ENCODE peak calls at places on chromosomes 12 and 14, in four cellular contexts. One of them, this sample, is unnamed.

GRCh38 chr14:103679351-103679750 is 35.9 kb downstream of the XRCC3 start:
- DNase-seq in GM13976: peak
- DNase-seq in nephron progenitor cell: no peak
- DNase-seq in psoas muscle: peak
- DNase-seq in this sample: peak

GRCh38 chr14:61140271-61140670 is 140.9 kb downstream of the TMEM30B start:
- DNase-seq in psoas muscle: no peak
- DNase-seq in nephron progenitor cell: no peak
- DNase-seq in GM13976: no peak
- DNase-seq in this sample: no peak

GRCh38 chr14:59511916-59512530 is 27.7 kb downstream of the JKAMP start:
- DNase-seq in GM13976: peak
- DNase-seq in psoas muscle: no peak
- DNase-seq in nephron progenitor cell: peak
- DNase-seq in this sample: peak

GRCh38 chr14:56810850-56811595 is 744 bp upstream of the OTX2 start:
- DNase-seq in psoas muscle: no peak
- DNase-seq in nephron progenitor cell: peak
- DNase-seq in GM13976: no peak
- DNase-seq in this sample: no peak

GRCh38 chr14:59698793-59699192 is 122.2 kb upstream of the CCDC175 start:
- DNase-seq in nephron progenitor cell: no peak
- DNase-seq in GM13976: no peak
- DNase-seq in psoas muscle: no peak
- DNase-seq in this sample: no peak

GRCh38 chr12:79300199-79300568 is 390.6 kb downstream of the PAWR start:
- DNase-seq in GM13976: no peak
- DNase-seq in nephron progenitor cell: no peak
- DNase-seq in psoas muscle: no peak
- DNase-seq in this sample: no peak

GRCh38 chr14:67221248-67221981 is 19.8 kb upstream of the PALS1 start:
- DNase-seq in nephron progenitor cell: no peak
- DNase-seq in GM13976: no peak
- DNase-seq in psoas muscle: no peak
- DNase-seq in this sample: no peak

GRCh38 chr14:21860172-21860571 is 186.6 kb upstream of the OR4E1 start:
- DNase-seq in nephron progenitor cell: peak
- DNase-seq in GM13976: peak
- DNase-seq in psoas muscle: no peak
- DNase-seq in this sample: peak

GRCh38 chr14:69154779-69155178 is 1.9 kb upstream of the DCAF5 start:
- DNase-seq in nephron progenitor cell: no peak
- DNase-seq in psoas muscle: no peak
- DNase-seq in GM13976: no peak
- DNase-seq in this sample: no peak

GRCh38 chr12:40063424-40063823 is 42.5 kb downstream of the SLC2A13 start:
- DNase-seq in GM13976: no peak
- DNase-seq in nephron progenitor cell: no peak
- DNase-seq in psoas muscle: no peak
- DNase-seq in this sample: no peak

GRCh38 chr14:21093769-21094681 is 4.4 kb downstream of the ZNF219 start:
- DNase-seq in psoas muscle: no peak
- DNase-seq in nephron progenitor cell: peak
- DNase-seq in GM13976: no peak
- DNase-seq in this sample: no peak

GRCh38 chr12:118120579-118121363 is 15.2 kb upstream of the PEBP1 start:
- DNase-seq in psoas muscle: peak
- DNase-seq in GM13976: peak
- DNase-seq in nephron progenitor cell: peak
- DNase-seq in this sample: peak

GRCh38 chr14:51564986-51565604 is 86.6 kb upstream of the FRMD6 start:
- DNase-seq in psoas muscle: no peak
- DNase-seq in nephron progenitor cell: no peak
- DNase-seq in GM13976: no peak
- DNase-seq in this sample: no peak

GRCh38 chr14:75522224-75522764 is at the start of gene BATF:
- DNase-seq in psoas muscle: no peak
- DNase-seq in GM13976: peak
- DNase-seq in nephron progenitor cell: no peak
- DNase-seq in this sample: peak

GRCh38 chr14:100842799-100843198 is 16.9 kb downstream of the MEG3 start:
- DNase-seq in GM13976: no peak
- DNase-seq in psoas muscle: no peak
- DNase-seq in nephron progenitor cell: no peak
- DNase-seq in this sample: no peak

GRCh38 chr14:100840286-100840685 is 14.4 kb downstream of the MEG3 start:
- DNase-seq in nephron progenitor cell: no peak
- DNase-seq in psoas muscle: no peak
- DNase-seq in GM13976: no peak
- DNase-seq in this sample: no peak

GRCh38 chr14:100839573-100840175 is 13.8 kb downstream of the MEG3 start:
- DNase-seq in psoas muscle: no peak
- DNase-seq in GM13976: no peak
- DNase-seq in nephron progenitor cell: no peak
- DNase-seq in this sample: no peak

GRCh38 chr14:100841445-100842403 is 15.8 kb downstream of the MEG3 start:
- DNase-seq in psoas muscle: no peak
- DNase-seq in nephron progenitor cell: no peak
- DNase-seq in GM13976: no peak
- DNase-seq in this sample: no peak

GRCh38 chr14:100840751-100841444 is 15.0 kb downstream of the MEG3 start:
- DNase-seq in nephron progenitor cell: no peak
- DNase-seq in psoas muscle: no peak
- DNase-seq in GM13976: no peak
- DNase-seq in this sample: no peak
- TF ChIP-seq CTCF in nephron progenitor cell: no peak
- TF ChIP-seq CTCF in psoas muscle: no peak
- TF ChIP-seq CTCF in GM13976: no peak
- TF ChIP-seq CTCF in this sample: no peak

GRCh38 chr12:8590842-8591545 is 21.7 kb downstream of the AICDA start:
- DNase-seq in psoas muscle: no peak
- DNase-seq in GM13976: peak
- DNase-seq in nephron progenitor cell: no peak
- DNase-seq in this sample: peak
- TF ChIP-seq CTCF in psoas muscle: no peak
- TF ChIP-seq CTCF in GM13976: peak
- TF ChIP-seq CTCF in nephron progenitor cell: no peak
- TF ChIP-seq CTCF in this sample: no peak

DNA sequence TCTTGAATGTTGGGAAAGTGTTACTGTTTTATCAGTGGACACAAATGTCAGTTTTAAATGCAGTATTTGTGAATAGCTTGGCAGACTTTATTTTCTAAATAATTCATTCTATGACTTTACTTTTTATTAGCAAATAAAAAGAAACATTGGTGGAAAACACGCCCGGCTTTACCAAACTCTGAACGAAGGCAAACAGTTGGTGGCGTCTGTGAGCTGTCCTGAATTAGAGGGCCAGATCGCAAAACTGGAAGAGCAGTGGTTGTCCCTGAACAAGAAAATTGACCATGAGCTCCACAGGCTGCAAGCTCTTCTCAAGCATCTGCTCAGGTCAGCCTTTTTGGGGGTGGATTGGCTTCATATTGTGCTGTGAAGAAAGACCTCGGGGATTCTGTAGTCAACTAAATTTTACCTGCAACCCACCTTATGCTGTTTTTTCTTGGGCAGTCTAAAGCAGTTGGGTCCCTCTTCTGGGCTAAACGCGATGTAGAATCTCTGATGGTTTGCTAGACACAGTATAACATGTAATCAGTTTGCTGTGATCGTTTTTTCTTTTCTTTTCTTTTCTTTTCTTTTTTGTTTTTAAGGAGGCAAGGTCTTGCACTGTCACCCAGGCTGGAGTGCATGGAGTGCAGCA is 156.4 kb downstream of the ESR2 start:
- DNase-seq in nephron progenitor cell: no peak
- DNase-seq in GM13976: peak
- DNase-seq in psoas muscle: no peak
- DNase-seq in this sample: no peak
- TF ChIP-seq CTCF in nephron progenitor cell: no peak
- TF ChIP-seq CTCF in GM13976: no peak
- TF ChIP-seq CTCF in psoas muscle: no peak
- TF ChIP-seq CTCF in this sample: no peak

GRCh38 chr12:121232163-121232562 is 22.2 kb downstream of the P2RX4 start:
- DNase-seq in psoas muscle: peak
- DNase-seq in GM13976: no peak
- DNase-seq in nephron progenitor cell: no peak
- DNase-seq in this sample: no peak

GRCh38 chr12:121228919-121229650 is 19.2 kb downstream of the P2RX4 start:
- DNase-seq in GM13976: no peak
- DNase-seq in nephron progenitor cell: no peak
- DNase-seq in psoas muscle: peak
- DNase-seq in this sample: no peak

GRCh38 chr12:121233628-121234020 is 23.7 kb downstream of the P2RX4 start:
- DNase-seq in GM13976: no peak
- DNase-seq in psoas muscle: peak
- DNase-seq in nephron progenitor cell: no peak
- DNase-seq in this sample: no peak

GRCh38 chr12:121230538-121230907 is 20.6 kb downstream of the P2RX4 start:
- DNase-seq in psoas muscle: peak
- DNase-seq in nephron progenitor cell: no peak
- DNase-seq in GM13976: no peak
- DNase-seq in this sample: no peak

DNA sequence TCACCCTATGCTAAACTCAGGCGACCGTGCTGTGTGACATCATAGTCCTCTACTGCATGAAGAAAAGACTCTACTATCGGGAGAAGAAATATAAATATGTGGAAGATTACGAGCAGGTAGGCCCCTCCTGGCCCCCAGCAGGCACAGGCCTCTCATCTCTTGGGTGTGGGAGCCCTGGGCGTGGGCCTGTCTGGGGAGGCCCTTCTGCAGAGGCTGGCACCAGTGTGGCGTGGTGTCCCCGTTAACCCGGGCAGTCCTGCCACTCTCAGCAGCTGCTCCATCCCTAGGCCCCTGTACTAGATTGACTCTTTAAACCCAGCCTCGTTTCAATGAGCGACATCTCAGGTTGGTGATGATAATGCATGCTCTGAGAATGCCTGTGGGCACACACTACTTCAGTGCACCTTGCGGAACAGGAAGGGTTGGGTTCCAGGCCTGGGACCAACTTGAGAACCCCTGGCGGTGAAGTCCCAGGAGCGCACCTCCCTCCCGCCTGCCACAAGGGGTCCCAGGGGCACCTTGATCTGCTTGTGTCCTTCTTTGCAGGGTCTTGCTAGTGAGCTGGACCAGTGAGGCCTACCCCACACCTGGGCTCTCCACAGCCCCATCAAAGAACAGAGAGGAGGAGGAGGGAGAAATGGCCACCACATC is 23.2 kb downstream of the P2RX4 start:
- DNase-seq in nephron progenitor cell: no peak
- DNase-seq in GM13976: no peak
- DNase-seq in psoas muscle: peak
- DNase-seq in this sample: no peak
- TF ChIP-seq CTCF in nephron progenitor cell: no peak
- TF ChIP-seq CTCF in GM13976: no peak
- TF ChIP-seq CTCF in psoas muscle: no peak
- TF ChIP-seq CTCF in this sample: no peak

DNA sequence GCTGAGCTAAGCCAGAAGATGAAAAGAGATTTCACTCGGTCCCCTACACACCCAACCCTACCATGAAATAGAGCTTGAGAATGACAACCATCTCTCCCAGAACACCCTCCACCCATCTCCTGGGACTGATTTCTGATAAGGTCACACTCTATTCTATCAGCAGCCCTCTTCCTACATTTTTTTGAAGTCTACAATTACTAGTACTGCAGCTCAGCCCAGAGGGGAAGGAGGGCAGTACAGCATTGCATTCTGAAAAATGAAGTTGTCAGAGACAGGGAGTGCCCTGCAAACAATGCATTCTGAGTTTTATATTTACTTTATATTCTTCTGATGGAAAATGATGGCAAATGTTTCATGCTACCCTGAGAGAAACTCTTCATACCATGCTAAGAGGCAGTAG is 318.5 kb downstream of the BCAT1 start:
- DNase-seq in psoas muscle: no peak
- DNase-seq in GM13976: no peak
- DNase-seq in nephron progenitor cell: no peak
- DNase-seq in this sample: no peak
- TF ChIP-seq CTCF in psoas muscle: no peak
- TF ChIP-seq CTCF in GM13976: no peak
- TF ChIP-seq CTCF in nephron progenitor cell: no peak
- TF ChIP-seq CTCF in this sample: no peak

GRCh38 chr12:115464673-115465060 is 780.7 kb upstream of the TBX3 start:
- DNase-seq in nephron progenitor cell: no peak
- DNase-seq in GM13976: no peak
- DNase-seq in psoas muscle: no peak
- DNase-seq in this sample: no peak
- TF ChIP-seq CTCF in nephron progenitor cell: no peak
- TF ChIP-seq CTCF in GM13976: no peak
- TF ChIP-seq CTCF in psoas muscle: no peak
- TF ChIP-seq CTCF in this sample: no peak

DNA sequence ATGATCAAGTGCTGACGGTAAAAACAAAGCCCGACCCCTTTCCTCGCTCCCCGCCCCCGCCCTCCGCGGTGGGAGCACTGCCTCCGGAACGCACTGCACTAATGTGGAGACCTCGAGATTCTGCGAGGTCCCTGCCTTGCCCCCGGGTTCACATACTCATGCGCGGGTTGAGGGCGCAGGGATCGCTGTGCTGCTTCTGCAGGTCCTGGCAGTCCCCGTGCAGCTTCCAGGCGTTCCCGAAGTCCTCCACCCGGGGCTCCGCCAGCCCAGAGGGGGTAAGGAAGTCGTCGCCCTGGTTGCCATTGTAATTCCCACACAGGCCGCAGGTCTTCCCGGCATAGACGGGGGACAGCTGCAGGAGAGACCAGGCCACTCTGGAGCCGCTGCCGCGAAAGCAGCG is 66.8 kb downstream of the VWF start:
- DNase-seq in GM13976: no peak
- DNase-seq in nephron progenitor cell: peak
- DNase-seq in psoas muscle: no peak
- DNase-seq in this sample: no peak
- TF ChIP-seq CTCF in GM13976: no peak
- TF ChIP-seq CTCF in nephron progenitor cell: peak
- TF ChIP-seq CTCF in psoas muscle: no peak
- TF ChIP-seq CTCF in this sample: no peak

GRCh38 chr12:64625243-64626077 is 15.2 kb downstream of the RASSF3 start:
- DNase-seq in GM13976: no peak
- DNase-seq in nephron progenitor cell: no peak
- DNase-seq in psoas muscle: peak
- DNase-seq in this sample: peak
- TF ChIP-seq CTCF in GM13976: peak
- TF ChIP-seq CTCF in nephron progenitor cell: no peak
- TF ChIP-seq CTCF in psoas muscle: no peak
- TF ChIP-seq CTCF in this sample: no peak

GRCh38 chr12:80627773-80628172 is 79.7 kb upstream of the MYF6 start:
- DNase-seq in psoas muscle: no peak
- DNase-seq in GM13976: no peak
- DNase-seq in nephron progenitor cell: no peak
- DNase-seq in this sample: no peak

GRCh38 chr12:80634903-80635302 is 72.5 kb upstream of the MYF6 start:
- DNase-seq in psoas muscle: peak
- DNase-seq in GM13976: no peak
- DNase-seq in nephron progenitor cell: peak
- DNase-seq in this sample: no peak

GRCh38 chr12:80636832-80637231 is 70.6 kb upstream of the MYF6 start:
- DNase-seq in GM13976: no peak
- DNase-seq in psoas muscle: peak
- DNase-seq in nephron progenitor cell: no peak
- DNase-seq in this sample: no peak

GRCh38 chr12:80632835-80633234 is 74.6 kb upstream of the MYF6 start:
- DNase-seq in psoas muscle: peak
- DNase-seq in nephron progenitor cell: peak
- DNase-seq in GM13976: no peak
- DNase-seq in this sample: no peak
- TF ChIP-seq CTCF in psoas muscle: no peak
- TF ChIP-seq CTCF in nephron progenitor cell: peak
- TF ChIP-seq CTCF in GM13976: peak
- TF ChIP-seq CTCF in this sample: no peak

GRCh38 chr12:95300286-95300685 is 82.7 kb downstream of the VEZT start:
- DNase-seq in GM13976: no peak
- DNase-seq in nephron progenitor cell: no peak
- DNase-seq in psoas muscle: no peak
- DNase-seq in this sample: no peak
- TF ChIP-seq CTCF in GM13976: no peak
- TF ChIP-seq CTCF in nephron progenitor cell: no peak
- TF ChIP-seq CTCF in psoas muscle: no peak
- TF ChIP-seq CTCF in this sample: no peak